ENCODE peak calls at places on chromosomes 4 and X, in four cellular contexts. One of them, this sample, is unnamed.

GRCh38 chr4:2263701-2264321 is 1.9 kb upstream of the MXD4 start:
- DNase-seq in fibroblast of lung: no peak
- DNase-seq in PC-3: no peak
- DNase-seq in SK-N-SH: no peak
- DNase-seq in this sample: peak; percentile 67

GRCh38 chr4:102449751-102450352 is 51.3 kb upstream of the NFKB1 start:
- DNase-seq in fibroblast of lung: peak; percentile 75
- DNase-seq in PC-3: peak; percentile 73
- DNase-seq in SK-N-SH: peak; percentile 41
- DNase-seq in this sample: no peak

GRCh38 chr4:66357316-66357715 is 687.0 kb upstream of the EPHA5 start:
- DNase-seq in fibroblast of lung: no peak
- DNase-seq in PC-3: peak; percentile 53
- DNase-seq in SK-N-SH: no peak
- DNase-seq in this sample: no peak

GRCh38 chrX:74519870-74520269 is 94.6 kb downstream of the RLIM start:
- DNase-seq in fibroblast of lung: no peak
- DNase-seq in PC-3: no peak
- DNase-seq in SK-N-SH: no peak
- DNase-seq in this sample: no peak

GRCh38 chr4:20333141-20333690 is 81.5 kb downstream of the SLIT2 start:
- DNase-seq in fibroblast of lung: no peak
- DNase-seq in PC-3: no peak
- DNase-seq in SK-N-SH: no peak
- DNase-seq in this sample: no peak

GRCh38 chr4:17168571-17168970 is 270.1 kb upstream of the LDB2 start:
- DNase-seq in fibroblast of lung: peak; percentile 86
- DNase-seq in PC-3: no peak
- DNase-seq in SK-N-SH: no peak
- DNase-seq in this sample: no peak

GRCh38 chr4:931194-931959 is 739 bp downstream of the GAK start:
- DNase-seq in fibroblast of lung: peak; percentile 24
- DNase-seq in PC-3: no peak
- DNase-seq in SK-N-SH: peak; percentile 55
- DNase-seq in this sample: peak; percentile 87

GRCh38 chr4:8276358-8277240 is 7.0 kb downstream of the HTRA3 start:
- DNase-seq in fibroblast of lung: peak; percentile 47
- DNase-seq in PC-3: peak; percentile 29
- DNase-seq in SK-N-SH: no peak
- DNase-seq in this sample: peak; percentile 73

GRCh38 chr4:147813107-147813773 is 81.4 kb downstream of the ARHGAP10 start:
- DNase-seq in fibroblast of lung: no peak
- DNase-seq in PC-3: no peak
- DNase-seq in SK-N-SH: no peak
- DNase-seq in this sample: no peak

GRCh38 chr4:100462206-100462605 is 55.6 kb downstream of the EMCN start:
- DNase-seq in fibroblast of lung: peak; percentile 3
- DNase-seq in PC-3: peak; percentile 56
- DNase-seq in SK-N-SH: no peak
- DNase-seq in this sample: no peak

GRCh38 chrX:100264200-100264599 is 145.9 kb downstream of the PCDH19 start:
- DNase-seq in fibroblast of lung: no peak
- DNase-seq in PC-3: no peak
- DNase-seq in SK-N-SH: no peak
- DNase-seq in this sample: no peak

GRCh38 chr4:86775061-86775460 is 74.1 kb downstream of the SLC10A6 start:
- DNase-seq in fibroblast of lung: no peak
- DNase-seq in PC-3: no peak
- DNase-seq in SK-N-SH: no peak
- DNase-seq in this sample: no peak

GRCh38 chrX:104309169-104309568 is 54.4 kb upstream of the ESX1 start:
- DNase-seq in fibroblast of lung: no peak
- DNase-seq in PC-3: peak; percentile 26
- DNase-seq in SK-N-SH: no peak
- DNase-seq in this sample: no peak

GRCh38 chrX:87846956-87847355 is 329.4 kb downstream of the KLHL4 start:
- DNase-seq in fibroblast of lung: no peak
- DNase-seq in PC-3: no peak
- DNase-seq in SK-N-SH: no peak
- DNase-seq in this sample: no peak

GRCh38 chr4:100742045-100742444 is 224.2 kb upstream of the EMCN start:
- DNase-seq in fibroblast of lung: peak; percentile 17
- DNase-seq in PC-3: peak; percentile 69
- DNase-seq in SK-N-SH: peak; percentile 5
- DNase-seq in this sample: no peak

GRCh38 chrX:150293311-150294013 is 69.7 kb upstream of the MAMLD1 start:
- DNase-seq in fibroblast of lung: no peak
- DNase-seq in PC-3: peak; percentile 75
- DNase-seq in SK-N-SH: no peak
- DNase-seq in this sample: no peak

GRCh38 chr4:154928640-154929257 is 147.7 kb downstream of the RBM46 start:
- DNase-seq in fibroblast of lung: peak; percentile 72
- DNase-seq in PC-3: peak; percentile 58
- DNase-seq in SK-N-SH: peak; percentile 31
- DNase-seq in this sample: no peak

GRCh38 chrX:41335590-41336331 is 1.8 kb downstream of the DDX3X start:
- DNase-seq in fibroblast of lung: peak; percentile 50
- DNase-seq in PC-3: peak; percentile 10
- DNase-seq in SK-N-SH: no peak
- DNase-seq in this sample: no peak

GRCh38 chrX:48761674-48762471 is at the start of gene GLOD5:
- DNase-seq in fibroblast of lung: no peak
- DNase-seq in PC-3: peak; percentile 88
- DNase-seq in SK-N-SH: peak; percentile 27
- DNase-seq in this sample: no peak

GRCh38 chr4:184818216-184818564 is 7.6 kb downstream of the ACSL1 start:
- DNase-seq in fibroblast of lung: no peak
- DNase-seq in PC-3: no peak
- DNase-seq in SK-N-SH: no peak
- DNase-seq in this sample: no peak

GRCh38 chrX:1205681-1206611 is 6.5 kb downstream of the CRLF2 start:
- DNase-seq in fibroblast of lung: peak; percentile 57
- DNase-seq in PC-3: peak; percentile 57
- DNase-seq in SK-N-SH: peak; percentile 8
- DNase-seq in this sample: peak; percentile 19

GRCh38 chr4:85905761-85906160 is 430.8 kb downstream of the ARHGAP24 start:
- DNase-seq in fibroblast of lung: no peak
- DNase-seq in PC-3: no peak
- DNase-seq in SK-N-SH: no peak
- DNase-seq in this sample: no peak

GRCh38 chr4:159428975-159429692 is 326.3 kb downstream of the RAPGEF2 start:
- DNase-seq in fibroblast of lung: no peak
- DNase-seq in PC-3: no peak
- DNase-seq in SK-N-SH: no peak
- DNase-seq in this sample: no peak

GRCh38 chrX:143437439-143437838 is 79.8 kb downstream of the SPANXN3 start:
- DNase-seq in fibroblast of lung: no peak
- DNase-seq in PC-3: peak; percentile 60
- DNase-seq in SK-N-SH: peak; percentile 6
- DNase-seq in this sample: no peak

GRCh38 chr4:99437686-99438577 is 2.8 kb upstream of the ADH7 start:
- DNase-seq in fibroblast of lung: no peak
- DNase-seq in PC-3: no peak
- DNase-seq in SK-N-SH: no peak
- DNase-seq in this sample: no peak

GRCh38 chrX:121579016-121579760 is 531.8 kb downstream of the GLUD2 start:
- DNase-seq in fibroblast of lung: no peak
- DNase-seq in PC-3: peak; percentile 57
- DNase-seq in SK-N-SH: peak; percentile 3
- DNase-seq in this sample: no peak

GRCh38 chrX:152652060-152652459 is 14.4 kb downstream of the GABRQ start:
- DNase-seq in fibroblast of lung: no peak
- DNase-seq in PC-3: no peak
- DNase-seq in SK-N-SH: no peak
- DNase-seq in this sample: no peak

GRCh38 chr4:184335520-184335919 is 117.8 kb upstream of the ENPP6 start:
- DNase-seq in fibroblast of lung: no peak
- DNase-seq in PC-3: no peak
- DNase-seq in SK-N-SH: no peak
- DNase-seq in this sample: no peak

GRCh38 chr4:22348410-22348809 is 167.5 kb downstream of the ADGRA3 start:
- DNase-seq in fibroblast of lung: no peak
- DNase-seq in PC-3: no peak
- DNase-seq in SK-N-SH: no peak
- DNase-seq in this sample: no peak

GRCh38 chr4:134126955-134127354 is 74.6 kb downstream of the PABPC4L start:
- DNase-seq in fibroblast of lung: no peak
- DNase-seq in PC-3: no peak
- DNase-seq in SK-N-SH: no peak
- DNase-seq in this sample: peak; percentile 17

GRCh38 chrX:63250253-63250868 is 100.8 kb downstream of the SPIN4 start:
- DNase-seq in fibroblast of lung: peak; percentile 80
- DNase-seq in PC-3: peak; percentile 85
- DNase-seq in SK-N-SH: peak; percentile 42
- DNase-seq in this sample: no peak
- TF ChIP-seq CTCF in fibroblast of lung: peak; percentile 96
- TF ChIP-seq CTCF in PC-3: peak; percentile 90
- TF ChIP-seq CTCF in SK-N-SH: peak; percentile 92
- TF ChIP-seq CTCF in this sample: peak; percentile 64

GRCh38 chr4:113635739-113636437 is 125.7 kb downstream of the CAMK2D start:
- DNase-seq in fibroblast of lung: peak; percentile 64
- DNase-seq in PC-3: peak; percentile 49
- DNase-seq in SK-N-SH: no peak
- DNase-seq in this sample: no peak
- H3K9ac ChIP-seq in fibroblast of lung: no peak overlapping the region
- H3K9ac ChIP-seq in PC-3: no peak overlapping the region
- H3K9ac ChIP-seq in SK-N-SH: no peak overlapping the region
- H3K9ac ChIP-seq in this sample: no peak overlapping the region

GRCh38 chrX:138711399-138712347 is at the start of gene FGF13:
- DNase-seq in fibroblast of lung: peak; percentile 1
- DNase-seq in PC-3: peak; percentile 34
- DNase-seq in SK-N-SH: peak; percentile 35
- DNase-seq in this sample: peak; percentile 80
- TF ChIP-seq CTCF in fibroblast of lung: peak; percentile 5
- TF ChIP-seq CTCF in PC-3: peak; percentile 48
- TF ChIP-seq CTCF in SK-N-SH: no peak
- TF ChIP-seq CTCF in this sample: no peak

DNA sequence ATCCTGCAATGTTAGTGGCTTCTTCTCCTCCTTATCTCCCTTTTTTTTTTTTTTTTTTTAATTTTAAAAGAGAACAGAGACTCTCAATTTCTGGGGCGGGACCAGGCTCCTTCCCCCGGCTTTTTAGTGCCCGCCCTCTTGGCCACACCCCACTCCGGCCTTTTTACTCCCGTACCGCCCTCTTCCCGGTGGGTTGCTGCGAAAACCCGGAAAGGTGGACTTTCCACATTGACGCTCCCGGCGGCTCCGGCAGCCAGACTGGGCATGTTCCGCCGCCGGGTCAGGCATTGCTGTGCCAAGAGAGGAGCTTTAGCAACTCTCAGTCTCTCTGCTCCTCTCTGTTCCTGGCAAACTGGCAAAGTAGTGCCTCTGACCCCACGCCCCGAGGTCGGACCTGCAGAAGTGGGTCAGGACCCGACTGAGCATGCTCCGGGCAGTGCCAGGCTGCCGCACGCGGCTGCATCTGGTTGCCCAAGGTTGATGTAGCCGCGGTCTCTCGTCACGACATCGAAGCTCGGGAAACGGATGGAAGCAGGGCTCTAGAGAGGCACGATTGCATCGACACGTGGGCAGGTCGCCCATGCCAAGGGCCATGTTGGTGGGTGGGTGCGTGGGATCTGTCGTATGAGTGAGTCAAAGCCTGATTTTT is 1.1 kb upstream of the MFAP3L start:
- DNase-seq in fibroblast of lung: peak; percentile 98
- DNase-seq in PC-3: peak; percentile 87
- DNase-seq in SK-N-SH: peak; percentile 95
- DNase-seq in this sample: peak; percentile 96
- H3K9ac ChIP-seq in fibroblast of lung: no peak overlapping the region
- H3K9ac ChIP-seq in PC-3: peak overlapping the region; percentile 53
- H3K9ac ChIP-seq in SK-N-SH: peak overlapping the region; percentile 96
- H3K9ac ChIP-seq in this sample: peak overlapping the region; percentile 69

DNA sequence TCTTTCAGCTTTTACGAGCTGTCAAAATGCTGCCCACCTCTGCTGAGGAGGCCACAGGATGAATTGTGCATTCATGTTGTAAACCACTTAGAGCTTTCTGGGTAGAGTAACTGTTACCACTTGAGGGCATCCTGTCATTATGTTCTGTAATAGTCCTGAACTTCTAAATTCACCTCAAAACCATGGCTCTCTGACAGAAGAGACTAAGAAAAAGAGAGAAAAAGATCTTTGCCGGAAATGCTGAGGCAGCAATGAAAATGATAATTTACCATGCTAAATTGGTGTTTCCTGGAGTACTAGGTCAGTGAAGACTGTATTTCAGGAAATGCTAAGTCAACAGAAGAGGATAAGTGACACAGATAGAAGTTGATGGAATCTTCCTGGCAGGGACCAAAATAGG is 942.3 kb upstream of the SLIT2 start:
- DNase-seq in fibroblast of lung: peak; percentile 78
- DNase-seq in PC-3: peak; percentile 52
- DNase-seq in SK-N-SH: no peak
- DNase-seq in this sample: no peak
- TF ChIP-seq CTCF in fibroblast of lung: peak; percentile 40
- TF ChIP-seq CTCF in PC-3: peak; percentile 60
- TF ChIP-seq CTCF in SK-N-SH: peak; percentile 54
- TF ChIP-seq CTCF in this sample: peak; percentile 11

DNA sequence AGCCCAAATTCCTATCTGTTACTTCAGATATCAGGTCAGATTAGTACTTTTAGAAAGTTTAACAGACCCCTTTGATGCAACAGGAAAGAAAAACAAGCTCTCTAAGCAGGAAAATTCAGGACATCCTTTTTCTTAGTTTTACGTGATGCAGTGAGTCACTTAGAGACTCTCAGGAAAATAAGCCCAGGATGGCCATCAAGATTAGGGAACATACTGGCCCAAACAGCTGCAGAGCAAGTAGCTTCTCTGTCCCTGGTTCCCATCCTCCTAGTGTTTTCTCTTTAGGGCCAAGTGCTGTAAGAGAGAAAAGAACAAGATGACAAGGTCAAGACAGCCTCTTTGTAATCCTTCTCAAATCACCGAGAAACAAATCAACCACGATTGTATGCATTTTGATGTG is 219.1 kb downstream of the ZNF674 start:
- DNase-seq in fibroblast of lung: peak; percentile 12
- DNase-seq in PC-3: peak; percentile 63
- DNase-seq in SK-N-SH: no peak
- DNase-seq in this sample: no peak
- H3K9ac ChIP-seq in fibroblast of lung: no peak overlapping the region
- H3K9ac ChIP-seq in PC-3: peak overlapping the region; percentile 90
- H3K9ac ChIP-seq in SK-N-SH: peak overlapping the region; percentile 86
- H3K9ac ChIP-seq in this sample: no peak overlapping the region

DNA sequence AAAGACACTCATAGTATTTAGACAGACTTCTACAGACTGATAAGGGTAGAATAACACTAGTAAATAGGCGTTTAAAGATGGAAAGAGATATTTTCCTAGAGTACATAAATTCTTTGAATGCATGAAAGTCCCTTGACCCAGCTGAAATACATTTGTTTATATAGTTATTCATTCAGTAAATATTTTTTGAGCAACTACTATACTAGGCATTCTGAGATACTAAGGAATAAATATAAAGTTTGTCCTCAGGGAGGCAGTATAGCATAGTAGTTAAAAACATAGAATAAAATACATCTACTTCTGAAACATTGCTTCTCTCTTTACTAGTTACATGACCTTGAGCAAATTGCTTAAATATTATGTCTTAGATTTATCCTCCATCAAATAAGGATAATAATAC is 27.4 kb downstream of the HMGN5 start:
- DNase-seq in fibroblast of lung: peak; percentile 49
- DNase-seq in PC-3: peak; percentile 71
- DNase-seq in SK-N-SH: no peak
- DNase-seq in this sample: no peak
- TF ChIP-seq CTCF in fibroblast of lung: no peak
- TF ChIP-seq CTCF in PC-3: peak; percentile 59
- TF ChIP-seq CTCF in SK-N-SH: peak; percentile 62
- TF ChIP-seq CTCF in this sample: no peak